ENCODE peak calls at places on chromosomes 1 and 21, in five cellular contexts. T, A, G, O and R are unnamed samples.

GRCh38 chr1:109640285-109640865 is 15.5 kb upstream of the GSTM4 start:
- DNase-seq in T (no peak), A (peak), G (no peak), O (peak), R (peak)

GRCh38 chr1:31523012-31523411 is 53.3 kb upstream of the TINAGL1 start:
- DNase-seq in T (peak), A (no peak), G (no peak), O (no peak), R (no peak)

GRCh38 chr1:167524651-167525050 is 6.3 kb upstream of the CD247 start:
- DNase-seq in T (no peak), A (peak), G (no peak), O (no peak), R (no peak)

GRCh38 chr1:111563619-111564018 is 56.0 kb upstream of the RAP1A start:
- DNase-seq in T (peak), A (no peak), G (no peak), O (no peak), R (no peak)

GRCh38 chr1:214583824-214584554 is 19.0 kb upstream of the CENPF start:
- DNase-seq in T (no peak), A (no peak), G (no peak), O (no peak), R (no peak)

GRCh38 chr21:43262427-43262826 is 93.6 kb downstream of the CRYAA start:
- DNase-seq in T (no peak), A (no peak), G (no peak), O (no peak), R (no peak)

GRCh38 chr1:220876511-220877347 is 2.5 kb upstream of the HLX start:
- DNase-seq in T (no peak), A (no peak), G (peak), O (peak), R (no peak)

GRCh38 chr21:15241997-15242767 is 177.4 kb upstream of the NRIP1 start:
- DNase-seq in T (no peak), A (no peak), G (no peak), O (peak), R (no peak)

GRCh38 chr21:34147835-34148804 is 74.7 kb downstream of the MRPS6 start:
- DNase-seq in T (no peak), A (no peak), G (no peak), O (no peak), R (no peak)

GRCh38 chr1:91487469-91487868 is 13.2 kb upstream of the CDC7 start:
- DNase-seq in T (no peak), A (no peak), G (no peak), O (no peak), R (no peak)

GRCh38 chr1:116826818-116827606 is 72.8 kb downstream of the CD2 start:
- DNase-seq in T (no peak), A (peak), G (peak), O (no peak), R (no peak)

GRCh38 chr1:24344090-24344742 is 25.1 kb downstream of the GRHL3 start:
- DNase-seq in T (no peak), A (no peak), G (no peak), O (no peak), R (no peak)

GRCh38 chr1:246161626-246162025 is 345.5 kb downstream of the SMYD3 start:
- DNase-seq in T (no peak), A (no peak), G (no peak), O (no peak), R (no peak)

GRCh38 chr1:13965770-13966398 is 265.9 kb downstream of the PRDM2 start:
- DNase-seq in T (peak), A (peak), G (no peak), O (peak), R (no peak)

GRCh38 chr1:207811920-207812720 is 60.3 kb downstream of the CD46 start:
- DNase-seq in T (no peak), A (peak), G (no peak), O (peak), R (no peak)

GRCh38 chr1:9843576-9843945 is 19.8 kb upstream of the CLSTN1 start:
- DNase-seq in T (no peak), A (no peak), G (no peak), O (no peak), R (no peak)

GRCh38 chr1:10734900-10735602 is 61.4 kb downstream of the CASZ1 start:
- DNase-seq in T (no peak), A (peak), G (no peak), O (peak), R (no peak)

GRCh38 chr21:35358008-35358407 is 308.9 kb upstream of the RUNX1 start:
- DNase-seq in T (no peak), A (no peak), G (no peak), O (no peak), R (no peak)

GRCh38 chr1:10299174-10299573 is 88.8 kb downstream of the KIF1B start:
- DNase-seq in T (no peak), A (no peak), G (no peak), O (no peak), R (no peak)

GRCh38 chr1:51139474-51139873 is 37.4 kb downstream of the C1orf185 start:
- DNase-seq in T (no peak), A (no peak), G (no peak), O (no peak), R (no peak)

GRCh38 chr21:38363684-38364083 is 106.9 kb downstream of the KCNJ15 start:
- DNase-seq in T (no peak), A (no peak), G (peak), O (no peak), R (no peak)

GRCh38 chr21:36891123-36891522 is 75.3 kb downstream of the HLCS start:
- DNase-seq in T (no peak), A (no peak), G (no peak), O (no peak), R (no peak)

GRCh38 chr1:202750761-202751160 is 40.5 kb upstream of the SYT2 start:
- DNase-seq in T (no peak), A (no peak), G (no peak), O (no peak), R (no peak)

GRCh38 chr1:246695136-246695535 is 29.1 kb upstream of the SCCPDH start:
- DNase-seq in T (no peak), A (no peak), G (no peak), O (no peak), R (no peak)

DNA sequence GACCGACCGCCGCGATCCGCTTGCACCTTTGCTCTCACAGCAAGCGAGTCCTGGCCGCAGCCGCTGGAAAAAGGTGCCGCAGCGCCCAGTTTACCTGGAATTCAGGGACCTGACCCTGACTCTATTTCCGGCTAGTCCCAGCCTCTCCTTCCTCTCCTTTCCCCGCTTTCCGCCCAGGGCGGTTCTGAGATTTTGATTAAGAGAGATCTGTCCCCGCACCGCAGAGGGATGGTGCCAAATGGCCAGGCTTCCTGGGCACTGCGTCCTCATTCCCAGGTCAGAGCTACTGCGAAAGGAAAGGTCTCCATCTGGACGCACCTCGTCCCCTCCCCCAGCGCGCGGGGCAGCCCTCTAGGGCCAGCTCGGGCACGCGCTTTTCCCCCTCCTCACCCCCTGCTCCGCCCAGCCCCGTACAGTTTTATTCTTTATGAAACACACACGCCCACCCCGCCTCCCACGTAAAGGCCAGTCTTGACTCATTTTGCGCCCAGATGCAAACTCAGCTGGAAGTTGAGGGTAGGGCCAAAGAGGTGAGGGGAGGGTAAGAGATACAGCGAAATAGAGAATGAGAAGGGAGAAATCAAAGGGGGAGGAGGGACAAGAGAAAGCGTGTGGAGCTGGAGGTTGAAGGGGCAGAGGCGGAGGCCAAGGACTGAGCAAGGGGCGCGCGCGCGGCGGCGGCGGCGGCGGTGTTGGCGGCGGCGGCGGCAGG is 411.8 kb upstream of the ESRRG start:
- DNase-seq in T (no peak), A (no peak), G (no peak), O (peak), R (no peak)
- TF ChIP-seq REST in T (no peak), A (no peak), G (no peak), O (no peak), R (no peak)

GRCh38 chr1:245108909-245109308 is 45.9 kb upstream of the KIF26B start:
- DNase-seq in T (no peak), A (no peak), G (no peak), O (no peak), R (no peak)

GRCh38 chr1:245105815-245106410 is 48.9 kb upstream of the KIF26B start:
- DNase-seq in T (no peak), A (no peak), G (no peak), O (no peak), R (no peak)

GRCh38 chr1:245108251-245108650 is 46.5 kb upstream of the KIF26B start:
- DNase-seq in T (no peak), A (no peak), G (no peak), O (no peak), R (no peak)

GRCh38 chr1:245110406-245110805 is 44.4 kb upstream of the KIF26B start:
- DNase-seq in T (no peak), A (no peak), G (no peak), O (no peak), R (no peak)

GRCh38 chr1:245107776-245108114 is 47.0 kb upstream of the KIF26B start:
- DNase-seq in T (no peak), A (no peak), G (no peak), O (no peak), R (no peak)
- TF ChIP-seq POLR2AphosphoS5 in T (no peak), A (no peak), G (no peak), O (no peak), R (no peak)

DNA sequence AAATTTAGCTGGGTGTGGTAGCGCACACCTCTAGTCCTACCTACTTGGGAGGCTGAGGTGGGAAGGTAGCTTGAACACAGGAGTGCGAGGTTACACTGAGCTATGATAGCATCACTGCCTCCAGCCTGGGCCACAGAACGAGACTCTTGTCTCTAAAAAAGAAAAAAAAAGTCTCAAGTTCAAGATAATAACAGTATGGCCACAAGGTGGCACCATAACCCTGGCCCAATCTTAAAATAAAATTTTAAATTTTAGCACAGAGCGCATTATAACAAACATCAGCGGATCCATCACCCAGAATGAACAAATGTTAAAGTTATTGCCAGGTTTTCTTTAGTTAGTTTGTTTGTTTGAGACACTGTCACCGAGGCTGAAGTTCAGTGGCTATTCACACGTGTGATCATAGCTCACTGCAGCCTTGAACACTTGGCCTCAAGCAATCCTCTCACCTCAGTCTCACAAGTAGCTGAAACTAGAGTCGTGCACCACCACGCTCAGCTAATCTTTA is 2.9 kb upstream of the HTR6 start:
- DNase-seq in T (peak), A (no peak), G (no peak), O (peak), R (no peak)
- TF ChIP-seq REST in T (no peak), A (no peak), G (no peak), O (no peak), R (no peak)

GRCh38 chr1:184973308-184974085 is 811 bp downstream of the NIBAN1 start:
- DNase-seq in T (no peak), A (no peak), G (peak), O (peak), R (no peak)
- TF ChIP-seq POLR2AphosphoS5 in T (no peak), A (no peak), G (peak), O (no peak), R (no peak)

DNA sequence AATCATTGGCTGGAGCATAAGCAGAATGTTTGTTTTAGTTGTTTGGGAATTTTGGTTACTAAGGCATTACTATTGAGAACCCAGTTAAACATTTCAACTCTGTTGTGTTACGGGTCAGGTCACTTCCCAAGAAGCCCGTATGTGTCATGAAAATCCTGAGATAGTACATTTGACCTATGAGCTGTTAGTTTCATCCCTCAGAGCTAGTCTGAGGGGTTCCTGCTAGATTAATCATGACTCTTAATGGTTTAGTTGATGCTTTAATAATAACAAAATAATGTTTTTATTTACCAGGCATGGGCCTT is 185.4 kb downstream of the VPS13D start:
- DNase-seq in T (no peak), A (no peak), G (no peak), O (no peak), R (no peak)
- TF ChIP-seq REST in T (no peak), A (no peak), G (no peak), O (no peak), R (no peak)